ENCODE peak calls at places on chromosome 5, in four cellular contexts. C is GM13976, G is NB4, K is lung. T is an unnamed sample.

GRCh38 chr5:96067902-96068614 is 106.4 kb upstream of the ELL2 start:
- DNase-seq in C (no peak), G (peak), K (no peak), T (peak)

GRCh38 chr5:177329883-177330282 is 18.2 kb upstream of the MXD3 start:
- DNase-seq in C (no peak), G (no peak), K (no peak), T (no peak)

GRCh38 chr5:76175051-76175666 is 92.0 kb downstream of the SV2C start:
- DNase-seq in C (peak), G (peak), K (peak), T (peak)

GRCh38 chr5:116527587-116527986 is 47.0 kb downstream of the SEMA6A start:
- DNase-seq in C (no peak), G (no peak), K (no peak), T (no peak)

GRCh38 chr5:59724482-59725392 is 168.8 kb downstream of the PDE4D start:
- DNase-seq in C (peak), G (peak), K (peak), T (peak)

GRCh38 chr5:144333336-144333920 is 162.8 kb downstream of the KCTD16 start:
- DNase-seq in C (no peak), G (no peak), K (no peak), T (peak)

GRCh38 chr5:139808481-139809330 is 13.1 kb downstream of the PSD2 start:
- DNase-seq in C (peak), G (peak), K (no peak), T (peak)

GRCh38 chr5:44294492-44294891 is 94.7 kb downstream of the FGF10 start:
- DNase-seq in C (no peak), G (no peak), K (no peak), T (no peak)

GRCh38 chr5:179870403-179870903 is 11.8 kb upstream of the MRNIP start:
- DNase-seq in C (no peak), G (no peak), K (peak), T (peak)

GRCh38 chr5:172104021-172104420 is 84.0 kb downstream of the STK10 start:
- DNase-seq in C (no peak), G (no peak), K (no peak), T (no peak)

GRCh38 chr5:102823441-102823874 is 68.4 kb downstream of the PAM start:
- DNase-seq in C (no peak), G (no peak), K (no peak), T (no peak)

GRCh38 chr5:143066556-143067281 is 296.5 kb downstream of the ARHGAP26 start:
- DNase-seq in C (peak), G (peak), K (no peak), T (peak)

GRCh38 chr5:91109634-91110033 is 273.5 kb downstream of the ARRDC3 start:
- DNase-seq in C (no peak), G (no peak), K (no peak), T (no peak)

GRCh38 chr5:169746147-169746694 is 109.1 kb downstream of the DOCK2 start:
- DNase-seq in C (peak), G (no peak), K (no peak), T (peak)

GRCh38 chr5:29252390-29252789 is 1941.1 kb upstream of the CDH6 start:
- DNase-seq in C (no peak), G (no peak), K (no peak), T (no peak)
- TF ChIP-seq CTCF in C (no peak), G (no peak), K (no peak), T (no peak)

GRCh38 chr5:109560554-109560953 is 129.2 kb upstream of the MAN2A1 start:
- DNase-seq in C (no peak), G (no peak), K (no peak), T (no peak)
- TF ChIP-seq CTCF in C (no peak), G (no peak), K (no peak), T (no peak)

GRCh38 chr5:41967401-41967800 is 42.3 kb downstream of the FBXO4 start:
- DNase-seq in C (no peak), G (no peak), K (no peak), T (no peak)

GRCh38 chr5:41973087-41973486 is 48.0 kb downstream of the FBXO4 start:
- DNase-seq in C (no peak), G (no peak), K (no peak), T (no peak)

GRCh38 chr5:41966706-41967105 is 41.6 kb downstream of the FBXO4 start:
- DNase-seq in C (no peak), G (no peak), K (no peak), T (no peak)

GRCh38 chr5:41973887-41974286 is 48.8 kb downstream of the FBXO4 start:
- DNase-seq in C (no peak), G (no peak), K (no peak), T (no peak)

DNA sequence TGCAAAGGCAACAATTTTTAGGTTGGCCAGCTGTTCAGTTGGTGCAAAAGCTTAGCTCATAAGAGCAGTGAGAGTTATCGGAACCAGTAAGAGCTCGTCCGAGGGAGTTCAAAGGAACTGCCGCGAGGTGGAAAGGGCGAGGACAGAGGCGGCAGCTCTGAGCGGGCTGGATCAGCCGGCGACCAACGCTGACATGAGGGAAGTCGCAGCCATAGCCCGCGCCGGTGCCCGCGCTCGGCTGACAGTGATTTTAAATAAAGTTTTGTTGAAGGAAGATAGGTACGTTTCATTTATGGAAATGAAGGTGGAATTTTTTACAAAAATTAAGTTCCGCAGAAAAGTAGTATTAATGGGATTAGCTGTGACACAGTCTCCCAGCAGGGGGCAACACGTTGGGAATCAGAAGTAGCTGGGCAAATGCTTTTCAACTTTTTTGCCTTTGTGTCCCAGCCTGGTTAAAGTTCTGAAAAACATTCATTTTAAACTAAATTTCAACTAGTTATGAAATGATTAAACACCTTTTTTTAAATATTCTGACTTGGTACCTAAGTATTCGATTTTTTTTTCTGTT is 43.2 kb downstream of the FBXO4 start:
- DNase-seq in C (no peak), G (no peak), K (no peak), T (no peak)
- TF ChIP-seq CTCF in C (no peak), G (peak), K (no peak), T (no peak)

DNA sequence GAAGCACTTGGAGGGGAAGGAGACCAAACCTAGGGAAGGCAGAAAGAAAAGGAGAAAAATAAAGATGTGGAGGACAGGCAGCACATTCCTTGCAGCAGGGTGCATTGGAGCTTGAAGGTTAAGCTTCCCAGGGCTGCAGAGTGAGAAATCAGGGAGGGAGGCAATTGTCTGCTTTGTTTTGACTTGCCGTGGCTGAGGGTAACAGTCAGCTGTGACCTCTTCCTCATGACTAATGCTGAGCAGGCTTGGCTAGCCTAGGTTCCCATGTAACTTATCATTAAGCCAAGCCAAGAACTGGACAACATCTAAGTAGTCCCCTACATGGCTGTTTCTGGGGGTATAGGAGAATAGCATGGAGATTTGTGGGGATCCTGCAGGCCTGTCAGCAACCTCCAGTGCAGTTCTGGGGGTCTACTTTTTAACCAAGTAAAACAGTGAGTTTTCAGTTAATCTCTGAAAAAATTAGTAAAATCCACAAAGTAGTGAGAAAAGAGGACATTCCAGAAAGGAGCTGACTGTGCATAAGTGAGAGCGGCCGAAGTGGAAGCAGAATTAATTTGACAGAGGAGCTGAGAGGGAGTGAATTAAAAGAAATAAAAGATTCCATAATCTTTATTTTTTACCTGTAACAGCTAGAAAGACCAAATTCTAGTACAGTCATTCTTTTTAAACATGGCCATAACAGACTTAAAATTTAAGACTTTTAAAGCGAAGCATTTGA is 149.0 kb downstream of the SGCD start:
- DNase-seq in C (no peak), G (no peak), K (no peak), T (no peak)
- TF ChIP-seq CTCF in C (no peak), G (no peak), K (no peak), T (no peak)

DNA sequence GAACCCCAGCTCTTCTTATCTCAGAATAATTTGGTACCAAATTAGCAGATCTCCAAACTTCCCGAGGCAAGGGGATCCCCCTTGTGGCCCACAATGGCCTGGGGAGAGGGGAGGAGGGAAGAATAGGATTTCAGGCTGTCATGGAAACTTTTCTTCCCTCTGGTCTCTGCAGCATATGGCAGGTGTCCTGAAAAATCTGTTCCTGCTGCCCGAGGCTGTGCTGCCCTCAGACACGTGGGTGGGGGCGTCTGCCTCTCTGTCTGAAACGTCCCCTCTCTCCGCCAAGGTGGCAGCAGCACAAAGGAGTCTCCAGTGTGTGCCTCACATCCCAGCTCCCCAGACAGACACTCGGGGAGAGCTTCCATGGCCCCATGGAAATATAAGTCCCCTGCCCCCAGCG is 34.0 kb downstream of the CCNJL start:
- DNase-seq in C (no peak), G (no peak), K (no peak), T (no peak)
- TF ChIP-seq CTCF in C (no peak), G (no peak), K (no peak), T (no peak)

DNA sequence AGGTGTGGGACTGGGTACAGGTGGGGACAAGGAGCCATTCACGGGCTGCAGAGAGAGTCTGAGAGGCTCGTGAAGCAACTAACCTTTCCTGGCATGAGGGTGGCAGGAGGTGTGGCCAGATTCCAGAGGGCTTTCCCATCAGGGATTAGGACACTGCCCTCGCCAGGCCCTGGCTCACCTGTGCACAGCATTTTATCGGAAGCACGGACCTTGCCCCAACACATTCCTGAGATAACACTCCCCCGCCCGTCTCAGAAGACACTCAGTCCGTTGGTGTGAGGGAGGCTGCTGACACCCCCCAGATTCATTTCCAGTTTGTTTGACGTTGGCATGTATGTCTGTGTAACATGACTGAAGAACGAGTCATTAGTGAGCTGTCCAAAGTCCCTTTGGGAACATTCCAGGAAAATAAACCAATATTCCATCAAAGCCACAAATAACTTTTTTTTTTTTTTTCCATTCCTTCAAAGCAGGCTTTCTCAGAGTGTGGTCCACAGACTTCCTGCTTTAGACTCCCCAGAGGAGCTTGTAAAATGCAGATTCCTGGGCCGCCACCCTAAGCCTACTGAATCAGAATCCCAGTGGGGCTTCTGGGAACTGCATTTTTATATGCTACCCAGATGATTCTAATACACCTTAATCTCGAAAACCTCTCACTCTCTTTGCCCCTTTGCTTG is 23.4 kb downstream of the WWC1 start:
- DNase-seq in C (no peak), G (no peak), K (peak), T (no peak)
- TF ChIP-seq CTCF in C (no peak), G (no peak), K (no peak), T (no peak)

GRCh38 chr5:6370580-6370979 is 7.8 kb downstream of the MED10 start:
- DNase-seq in C (no peak), G (no peak), K (no peak), T (no peak)

GRCh38 chr5:6373081-6373846 is 5.1 kb downstream of the MED10 start:
- DNase-seq in C (no peak), G (no peak), K (no peak), T (no peak)

GRCh38 chr5:6365977-6366590 is 12.3 kb downstream of the MED10 start:
- DNase-seq in C (no peak), G (peak), K (no peak), T (no peak)

GRCh38 chr5:6372251-6373080 is 5.9 kb downstream of the MED10 start:
- DNase-seq in C (no peak), G (no peak), K (no peak), T (no peak)

GRCh38 chr5:6371079-6371810 is 7.1 kb downstream of the MED10 start:
- DNase-seq in C (no peak), G (no peak), K (no peak), T (no peak)
- TF ChIP-seq CTCF in C (no peak), G (no peak), K (no peak), T (no peak)

GRCh38 chr5:66174338-66174737 is 30.2 kb downstream of the SREK1 start:
- DNase-seq in C (no peak), G (peak), K (no peak), T (peak)
- TF ChIP-seq CTCF in C (no peak), G (peak), K (no peak), T (peak)

DNA sequence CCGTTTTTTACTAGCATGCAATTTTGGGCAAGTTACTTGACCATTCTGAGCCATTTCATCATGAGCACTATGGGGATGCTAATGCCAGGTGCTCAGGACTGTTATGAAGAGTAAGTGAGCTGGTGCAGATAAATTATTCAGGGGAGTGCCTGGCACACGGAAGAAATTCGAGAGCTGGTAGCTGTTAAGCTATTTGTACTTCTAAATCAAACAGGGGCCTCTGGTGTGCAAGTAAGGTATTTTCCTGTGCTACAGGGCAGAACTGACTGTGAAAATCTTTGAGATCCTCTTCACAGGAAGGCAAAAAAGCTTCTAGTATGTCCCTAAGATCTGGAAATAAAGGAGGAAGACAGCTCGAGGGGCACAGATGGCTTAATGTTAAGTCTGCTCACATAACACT is 106.3 kb upstream of the SPOCK1 start:
- DNase-seq in C (no peak), G (no peak), K (no peak), T (no peak)
- TF ChIP-seq CTCF in C (no peak), G (no peak), K (no peak), T (no peak)